ENCODE peak calls at places on chromosomes 2 and 18, in four cellular contexts. Q, B, K and V are unnamed samples.

GRCh38 chr2:236483102-236483501 is 86.5 kb upstream of the ACKR3 start:
- DNase-seq in B (no peak), K (no peak), Q (no peak), V (no peak)

GRCh38 chr2:204468689-204469429 is 76.4 kb upstream of the PARD3B start:
- DNase-seq in B (no peak), Q (peak), K (no peak), V (no peak)

GRCh38 chr2:225428360-225428759 is 28.9 kb downstream of the NYAP2 start:
- DNase-seq in K (no peak), B (no peak), Q (no peak), V (no peak)

GRCh38 chr2:27067385-27067784 is 4.1 kb downstream of the OST4 start:
- DNase-seq in Q (no peak), K (no peak), B (no peak), V (no peak)

GRCh38 chr18:77765468-77765867 is 515.8 kb downstream of the GALR1 start:
- DNase-seq in K (peak), B (no peak), Q (peak), V (no peak)

GRCh38 chr2:187966924-187967323 is 324.8 kb upstream of the GULP1 start:
- DNase-seq in K (no peak), Q (no peak), B (no peak), V (no peak)

GRCh38 chr2:219726916-219727315 is 99.5 kb downstream of the SLC4A3 start:
- DNase-seq in B (no peak), Q (peak), K (peak), V (no peak)

GRCh38 chr18:47928466-47928865 is 2.0 kb downstream of the SMAD2 start:
- DNase-seq in Q (peak), B (no peak), K (no peak), V (no peak)

GRCh38 chr2:16971722-16972234 is 306.1 kb upstream of the CYRIA start:
- DNase-seq in K (no peak), Q (no peak), B (no peak), V (no peak)

GRCh38 chr2:95047629-95048510 is 22.4 kb downstream of the MAL start:
- DNase-seq in Q (no peak), K (no peak), B (no peak), V (no peak)

GRCh38 chr18:42850174-42850766 is 265.2 kb downstream of the RIT2 start:
- DNase-seq in Q (no peak), B (no peak), K (no peak), V (no peak)

GRCh38 chr2:160194351-160194750 is 5.7 kb downstream of the ITGB6 start:
- DNase-seq in K (no peak), Q (peak), B (no peak), V (no peak)

GRCh38 chr2:64062840-64063239 is 43.6 kb upstream of the VPS54 start:
- DNase-seq in K (no peak), Q (peak), B (peak), V (no peak)

GRCh38 chr2:144770616-144771230 is 250.8 kb upstream of the ZEB2 start:
- DNase-seq in B (no peak), K (no peak), Q (no peak), V (no peak)

GRCh38 chr2:100140582-100140981 is 1.8 kb downstream of the AFF3 start:
- DNase-seq in K (no peak), B (no peak), Q (no peak), V (no peak)

GRCh38 chr2:163345795-163346573 is 389.8 kb downstream of the FIGN start:
- DNase-seq in Q (peak), K (peak), B (peak), V (peak)

GRCh38 chr2:37788602-37789209 is 117.3 kb upstream of the CDC42EP3 start:
- DNase-seq in Q (no peak), B (no peak), K (no peak), V (no peak)

GRCh38 chr2:47488870-47489584 is 86.1 kb downstream of the MSH2 start:
- DNase-seq in Q (peak), B (no peak), K (peak), V (peak)

GRCh38 chr2:19802088-19802806 is 99.5 kb downstream of the TTC32 start:
- DNase-seq in K (no peak), Q (no peak), B (no peak), V (no peak)

GRCh38 chr18:6614952-6615351 is 114.6 kb upstream of the ARHGAP28 start:
- DNase-seq in Q (peak), B (no peak), K (no peak), V (no peak)

GRCh38 chr2:27963454-27963853 is 72.9 kb downstream of the BABAM2 start:
- DNase-seq in Q (no peak), K (no peak), B (no peak), V (no peak)

GRCh38 chr18:77113361-77114069 is 19.1 kb downstream of the MBP start:
- DNase-seq in Q (no peak), K (no peak), B (no peak), V (no peak)

GRCh38 chr2:151381266-151381665 is 23.9 kb downstream of the TNFAIP6 start:
- DNase-seq in K (no peak), B (no peak), Q (no peak), V (no peak)

GRCh38 chr18:73047688-73048087 is 179.9 kb upstream of the NETO1 start:
- DNase-seq in B (no peak), K (no peak), Q (peak), V (no peak)

GRCh38 chr2:130261970-130262760 is 63.9 kb upstream of the TUBA3E start:
- DNase-seq in K (no peak), B (no peak), Q (peak), V (no peak)

GRCh38 chr2:226995625-226996041 is 159.8 kb downstream of the RHBDD1 start:
- DNase-seq in B (no peak), Q (peak), K (no peak), V (peak)

GRCh38 chr2:194301946-194302345 is 1355.1 kb upstream of the SLC39A10 start:
- DNase-seq in Q (no peak), K (no peak), B (no peak), V (no peak)

GRCh38 chr18:55577812-55578539 is 10.0 kb downstream of the TCF4 start:
- DNase-seq in B (no peak), K (peak), Q (no peak), V (no peak)

GRCh38 chr18:35610089-35610488 is 28.5 kb downstream of the GALNT1 start:
- DNase-seq in K (peak), B (no peak), Q (no peak), V (no peak)

GRCh38 chr2:27092696-27093429 is 6.3 kb downstream of the KHK start:
- DNase-seq in Q (no peak), K (no peak), B (no peak), V (no peak)

GRCh38 chr2:138777996-138778395 is 2.2 kb downstream of the NXPH2 start:
- DNase-seq in K (peak), Q (peak), B (no peak), V (no peak)

GRCh38 chr2:232480201-232481190 is 7.1 kb downstream of the ECEL1 start:
- DNase-seq in K (no peak), Q (no peak), B (no peak), V (no peak)

GRCh38 chr18:76459687-76460350 is 35.2 kb downstream of the ZNF516 start:
- DNase-seq in Q (peak), B (no peak), K (no peak), V (peak)

GRCh38 chr18:77208969-77209368 is 40.7 kb upstream of the GALR1 start:
- DNase-seq in B (peak), Q (peak), K (no peak), V (no peak)

GRCh38 chr2:8061219-8061618 is 620.6 kb upstream of the ID2 start:
- DNase-seq in Q (no peak), K (no peak), B (no peak), V (no peak)

GRCh38 chr2:202039278-202040100 is 5.8 kb downstream of the FZD7 start:
- DNase-seq in K (peak), B (no peak), Q (no peak), V (no peak)

GRCh38 chr2:11777066-11777782 is 30.8 kb downstream of the LPIN1 start:
- DNase-seq in Q (no peak), B (no peak), K (no peak), V (no peak)

GRCh38 chr2:128467321-128467901 is 148.7 kb upstream of the HS6ST1 start:
- DNase-seq in Q (no peak), B (no peak), K (no peak), V (no peak)

GRCh38 chr2:8090748-8091700 is 590.8 kb upstream of the ID2 start:
- DNase-seq in Q (peak), B (peak), K (no peak), V (peak)

DNA sequence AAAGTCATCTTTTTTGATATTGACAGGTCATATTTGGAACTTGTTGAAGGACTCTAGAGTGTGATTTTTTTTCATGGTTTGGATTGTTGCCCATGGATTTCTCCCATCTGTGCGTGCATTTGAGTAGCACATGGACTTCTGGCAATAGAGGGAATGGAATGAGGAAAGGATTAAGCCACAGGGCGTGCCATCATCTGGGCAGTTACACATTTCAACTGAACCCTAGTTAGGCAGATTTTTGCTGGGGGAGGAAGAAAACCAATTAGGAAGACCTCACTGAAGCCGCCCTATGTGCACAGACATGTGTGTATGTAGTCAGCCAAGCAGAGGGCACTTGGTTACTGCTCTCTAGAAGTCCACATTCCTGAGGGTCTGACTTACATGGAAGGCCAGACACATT is 72.5 kb downstream of the TPGS2 start:
- DNase-seq in Q (no peak), K (no peak), B (no peak), V (no peak)
- TF ChIP-seq EZH2phosphoT487 in Q (no peak), K (no peak), B (no peak), V (no peak)

GRCh38 chr18:10190564-10190963 is 263.9 kb upstream of the APCDD1 start:
- DNase-seq in K (no peak), Q (no peak), B (no peak), V (no peak)

GRCh38 chr18:10193446-10193845 is 261.0 kb upstream of the APCDD1 start:
- DNase-seq in B (no peak), K (no peak), Q (no peak), V (no peak)

GRCh38 chr18:10195529-10195928 is 258.9 kb upstream of the APCDD1 start:
- DNase-seq in K (no peak), B (no peak), Q (no peak), V (no peak)

GRCh38 chr18:10197097-10197496 is 257.3 kb upstream of the APCDD1 start:
- DNase-seq in Q (peak), B (no peak), K (no peak), V (no peak)

GRCh38 chr18:10194592-10194991 is 259.8 kb upstream of the APCDD1 start:
- DNase-seq in Q (no peak), K (no peak), B (no peak), V (no peak)
- TF ChIP-seq EZH2phosphoT487 in Q (no peak), K (no peak), B (no peak), V (no peak)

DNA sequence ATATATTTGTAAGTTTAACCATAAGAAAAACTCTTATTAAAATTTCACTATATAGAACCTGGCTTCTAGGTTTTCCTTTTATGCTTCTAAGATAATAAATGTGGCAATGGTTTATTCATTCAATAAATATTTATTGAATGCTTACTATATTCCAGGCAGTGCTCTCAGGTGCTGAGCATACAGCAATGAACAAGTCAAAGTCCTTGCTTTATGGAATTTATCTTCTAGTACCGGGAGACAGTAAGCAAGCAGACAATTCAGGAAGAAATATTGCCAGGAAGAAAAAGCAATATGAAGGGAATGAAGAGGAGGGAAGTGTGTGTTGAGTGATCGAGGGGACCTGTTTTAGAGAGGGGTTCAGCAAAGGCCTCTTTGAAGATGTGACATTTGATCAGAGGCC is 94.5 kb upstream of the LYPD6 start:
- DNase-seq in B (no peak), K (no peak), Q (no peak), V (no peak)
- TF ChIP-seq EZH2phosphoT487 in B (no peak), K (no peak), Q (no peak), V (no peak)

GRCh38 chr2:215751200-215751910 is 262.0 kb downstream of the MREG start:
- DNase-seq in K (no peak), Q (peak), B (no peak), V (no peak)

GRCh38 chr2:215748446-215748845 is 264.9 kb downstream of the MREG start:
- DNase-seq in Q (no peak), B (no peak), K (no peak), V (no peak)

GRCh38 chr2:215747244-215747620 is 266.1 kb downstream of the MREG start:
- DNase-seq in K (no peak), B (no peak), Q (peak), V (no peak)

GRCh38 chr2:215750763-215751162 is 262.6 kb downstream of the MREG start:
- DNase-seq in B (peak), K (no peak), Q (no peak), V (no peak)

DNA sequence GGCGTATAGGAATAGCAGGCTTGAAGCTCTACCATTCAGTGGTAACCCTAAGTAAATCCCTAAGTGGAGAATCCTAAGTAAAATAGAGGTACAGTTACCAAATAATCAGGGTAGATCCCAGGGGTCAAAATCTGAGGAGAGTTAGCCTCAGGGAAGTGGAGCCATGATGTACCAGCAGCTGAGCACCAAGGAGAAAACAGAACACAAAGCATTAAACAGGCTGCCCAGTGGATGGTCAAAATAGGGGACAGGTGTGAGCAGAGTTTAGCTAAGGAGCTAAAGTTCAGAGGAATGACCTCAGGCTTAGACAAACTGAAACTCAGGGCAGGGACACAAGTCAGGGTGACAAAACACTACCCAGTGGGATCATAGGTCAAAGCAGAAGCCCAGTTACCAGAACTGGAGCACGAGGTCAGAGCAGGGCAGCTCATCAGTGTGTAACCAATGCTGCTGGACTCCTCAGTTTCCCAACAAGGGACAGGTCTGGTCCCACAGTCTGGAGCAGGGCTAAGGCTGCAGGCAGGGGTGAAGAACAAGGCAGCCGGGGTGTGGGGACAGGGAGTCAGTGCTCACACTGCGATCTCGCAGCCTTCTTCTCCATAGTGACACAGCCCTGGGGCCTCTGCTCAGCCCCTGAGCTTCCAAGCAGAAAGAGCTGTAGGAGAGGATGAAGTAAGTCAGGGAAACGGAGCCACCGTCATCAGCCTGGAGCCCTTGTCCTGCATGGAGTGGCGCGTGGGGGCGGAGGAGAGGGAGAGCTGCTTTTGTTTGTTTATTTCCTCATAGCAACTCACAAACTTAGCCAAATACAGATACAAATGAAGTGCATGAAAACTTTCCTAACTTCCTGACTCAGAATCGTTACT is 264.0 kb downstream of the MREG start:
- DNase-seq in Q (peak), B (no peak), K (no peak), V (no peak)
- TF ChIP-seq EZH2phosphoT487 in Q (no peak), B (no peak), K (no peak), V (no peak)